ENCODE peak calls at places on chromosomes 6 and 20, in four cellular contexts. G is neuronal stem cell, L is colonic mucosa, H is PC-9. D is an unnamed sample.

GRCh38 chr6:43746613-43747101 is 23.4 kb upstream of the VEGFA start:
- DNase-seq in G (no peak), L (no peak), H (no peak), D (peak; percentile 40)

GRCh38 chr6:106087548-106088325 is 1.6 kb downstream of the PRDM1 start:
- DNase-seq in G (no peak), L (no peak), H (peak; percentile 17), D (peak; percentile 32)

GRCh38 chr6:3789018-3789895 is 37.7 kb upstream of the PXDC1 start:
- DNase-seq in G (no peak), L (no peak), H (no peak), D (no peak)

GRCh38 chr6:97294451-97294850 is 11.4 kb upstream of the MMS22L start:
- DNase-seq in G (no peak), L (no peak), H (no peak), D (peak; percentile 4)

GRCh38 chr6:111668410-111668809 is 62.7 kb upstream of the TRAF3IP2 start:
- DNase-seq in G (no peak), L (no peak), H (no peak), D (peak; percentile 57)

GRCh38 chr6:43942011-43942442 is 172.0 kb downstream of the VEGFA start:
- DNase-seq in G (no peak), L (no peak), H (no peak), D (no peak)

GRCh38 chr6:31651602-31652191 is 764 bp downstream of the BAG6 start:
- DNase-seq in G (no peak), L (peak; percentile 78), H (no peak), D (peak; percentile 94)

GRCh38 chr6:33926451-33926850 is 122.6 kb upstream of the MLN start:
- DNase-seq in G (no peak), L (no peak), H (no peak), D (peak; percentile 99)

GRCh38 chr20:25195962-25196700 is 619 bp downstream of the ENTPD6 start:
- DNase-seq in G (no peak), L (peak; percentile 87), H (peak; percentile 58), D (peak; percentile 79)

GRCh38 chr20:44006578-44006977 is 91.9 kb downstream of the TOX2 start:
- DNase-seq in G (no peak), L (no peak), H (no peak), D (no peak)

GRCh38 chr6:22943331-22943730 is 374.0 kb downstream of the HDGFL1 start:
- DNase-seq in G (no peak), L (no peak), H (no peak), D (no peak)

GRCh38 chr6:105596284-105596755 is 193.4 kb upstream of the PREP start:
- DNase-seq in G (no peak), L (no peak), H (no peak), D (no peak)

GRCh38 chr6:82875573-82876185 is 190.0 kb downstream of the UBE3D start:
- DNase-seq in G (no peak), L (no peak), H (peak; percentile 56), D (no peak)

GRCh38 chr6:166415833-166416347 is 33.1 kb upstream of the MPC1 start:
- DNase-seq in G (no peak), L (no peak), H (no peak), D (no peak)

DNA sequence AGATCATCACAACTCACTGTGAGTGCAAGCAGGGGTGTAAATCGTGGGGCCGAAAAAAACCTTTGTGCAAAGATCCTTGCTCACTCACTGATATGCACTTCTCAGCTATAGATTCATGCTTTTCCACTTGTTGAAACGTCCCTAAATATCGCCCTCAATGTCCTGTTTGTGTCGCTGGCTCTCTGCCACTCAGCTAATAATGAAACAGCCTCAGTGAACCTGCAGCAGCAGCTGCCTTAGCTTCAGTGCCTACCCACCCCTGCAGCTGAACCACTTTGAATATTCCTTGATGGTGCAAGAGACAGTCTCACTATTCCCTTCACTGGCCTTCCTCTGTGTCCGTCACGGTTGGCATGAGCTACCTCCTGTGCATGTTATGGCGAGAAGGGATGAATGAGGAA is 128.9 kb upstream of the NAA20 start:
- DNase-seq in G (no peak), L (peak; percentile 58), H (no peak), D (no peak)
- H3K4me3 ChIP-seq in G (no peak overlapping the region), L (peak overlapping the region; percentile 24), H (no peak overlapping the region), D (no peak overlapping the region)

DNA sequence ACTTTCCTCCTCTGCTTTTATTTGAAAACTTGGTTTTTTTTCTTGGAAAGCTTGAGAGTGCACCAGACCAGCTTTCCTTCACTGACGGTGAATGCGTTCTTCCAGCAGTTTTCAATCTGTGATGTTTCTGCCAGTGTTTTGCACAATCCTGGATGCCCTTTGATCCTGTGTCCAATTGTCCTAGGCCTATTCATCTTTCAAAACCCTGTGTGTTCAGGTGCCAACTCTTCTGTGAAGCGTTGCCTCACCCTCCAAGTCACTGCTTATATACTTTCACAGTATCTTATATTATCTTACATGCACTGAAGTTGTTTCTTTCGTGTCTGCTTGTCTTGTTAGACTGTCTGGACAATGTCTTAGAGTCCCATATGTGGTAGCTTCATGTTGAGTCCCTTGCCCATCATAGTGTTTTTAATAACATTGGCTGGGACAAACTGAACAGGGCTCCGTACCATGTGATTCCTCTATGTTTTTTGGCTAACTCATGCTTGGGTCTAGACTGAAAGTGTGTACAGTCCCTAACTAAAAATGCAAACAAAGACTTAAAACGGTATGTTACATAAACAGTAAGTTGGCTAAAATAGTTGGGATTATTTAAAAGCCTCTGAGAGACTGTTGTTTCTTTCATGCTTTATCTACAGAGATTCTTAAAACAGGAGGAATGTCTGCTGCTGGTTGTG is 2.0 kb downstream of the RNF217 start:
- DNase-seq in G (no peak), L (peak; percentile 69), H (no peak), D (no peak)
- H3K36me3 ChIP-seq in G (no peaks in the 10 kb centered on the region), L (no peaks in the 10 kb centered on the region), H (peaks cover 23% of the 10 kb centered on the region), D (no peaks in the 10 kb centered on the region)

GRCh38 chr20:1561350-1561749 is 3.8 kb upstream of the SIRPD start:
- DNase-seq in G (no peak), L (no peak), H (no peak), D (no peak)
- H3K27me3 ChIP-seq in G (no peaks in the 10 kb centered on the region), L (no peaks in the 10 kb centered on the region), H (no peaks in the 10 kb centered on the region), D (no peaks in the 10 kb centered on the region)

DNA sequence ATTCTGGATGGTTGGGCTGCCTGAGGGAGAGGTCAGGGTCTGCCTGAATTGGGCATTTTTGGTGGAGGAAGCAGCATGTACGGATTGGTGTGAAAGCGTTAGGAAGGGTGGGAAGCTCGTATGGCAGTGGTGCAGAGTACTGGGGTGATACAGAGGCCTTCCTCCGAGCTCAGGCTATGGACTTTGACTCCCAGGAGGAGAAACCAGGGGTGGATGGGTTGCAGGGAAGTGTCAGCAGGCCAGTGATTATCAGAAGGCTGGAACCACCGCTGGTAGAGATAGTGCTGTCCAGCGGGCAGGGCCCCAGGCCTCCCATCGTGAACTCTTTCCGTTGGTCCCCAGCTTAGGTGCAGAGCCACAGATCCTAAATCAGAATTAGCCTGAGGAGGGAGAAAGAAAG is 5.3 kb downstream of the WFDC5 start:
- DNase-seq in G (no peak), L (no peak), H (no peak), D (no peak)
- H3K4me3 ChIP-seq in G (no peak overlapping the region), L (no peak overlapping the region), H (no peak overlapping the region), D (no peak overlapping the region)

DNA sequence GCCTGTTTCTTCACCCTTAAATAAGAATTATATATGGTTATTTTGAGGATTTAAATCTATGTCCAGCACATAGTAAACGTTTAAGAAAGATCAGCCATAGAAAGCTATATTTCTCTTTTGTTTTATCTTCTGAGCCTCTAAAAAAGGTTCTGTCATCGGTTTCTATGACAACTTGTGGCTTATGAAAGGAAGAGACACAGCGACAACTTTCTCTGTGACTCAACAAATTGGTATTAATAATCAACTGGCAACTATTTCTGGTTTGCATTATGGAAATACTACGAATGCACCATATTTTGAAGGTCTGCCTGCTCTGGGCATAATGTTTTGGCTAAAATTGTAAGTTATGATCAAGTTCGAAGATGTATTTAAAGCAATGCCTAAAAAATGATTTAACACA is 751.0 kb downstream of the CD109 start:
- DNase-seq in G (no peak), L (no peak), H (no peak), D (no peak)
- H3K36me3 ChIP-seq in G (no peaks in the 10 kb centered on the region), L (no peaks in the 10 kb centered on the region), H (no peaks in the 10 kb centered on the region), D (no peaks in the 10 kb centered on the region)